ENCODE peak calls at places on chromosome 17, in six cellular contexts. X is aorta, O is Caco-2, U is heart left ventricle, L is ascending aorta, W is cardiac muscle cell. P is an unnamed sample. For H3K27me3, the result is how much of the 10 kb centered on the place peaks cover.

GRCh38 chr17:18257747-18258355 is 687 bp downstream of the FLII start:
- DNase-seq in U (peak), X (peak), W (peak), O (peak), L (peak), P (peak)

GRCh38 chr17:72253597-72253996 is 132.8 kb downstream of the SOX9 start:
- DNase-seq in O (no peak), L (no peak), W (no peak), U (no peak), X (no peak), P (no peak)

GRCh38 chr17:34151081-34151480 is 104.0 kb upstream of the CCL2 start:
- DNase-seq in W (no peak), X (no peak), L (no peak), U (no peak), O (no peak), P (no peak)

GRCh38 chr17:62966426-62967110 is 533 bp downstream of the TANC2 start:
- DNase-seq in W (peak), O (peak), X (peak), U (peak), L (no peak), P (peak)

GRCh38 chr17:33968350-33969044 is 286.6 kb upstream of the CCL2 start:
- DNase-seq in U (no peak), L (no peak), X (no peak), O (no peak), W (no peak), P (no peak)

GRCh38 chr17:17844079-17844478 is 7.3 kb upstream of the SREBF1 start:
- DNase-seq in L (no peak), X (peak), O (no peak), U (no peak), W (no peak), P (no peak)

GRCh38 chr17:72381597-72382397 is 261.0 kb downstream of the SOX9 start:
- DNase-seq in X (no peak), U (no peak), O (no peak), L (no peak), W (peak), P (no peak)

GRCh38 chr17:67602974-67603373 is 114.8 kb upstream of the NOL11 start:
- DNase-seq in L (no peak), W (peak), O (peak), U (no peak), X (no peak), P (no peak)

GRCh38 chr17:28549274-28550132 is 2.9 kb downstream of the UNC119 start:
- DNase-seq in U (no peak), L (no peak), W (no peak), O (no peak), X (no peak), P (no peak)

GRCh38 chr17:77580531-77580930 is 378.0 kb upstream of the TNRC6C start:
- DNase-seq in W (no peak), L (no peak), O (no peak), U (no peak), X (no peak), P (peak)

DNA sequence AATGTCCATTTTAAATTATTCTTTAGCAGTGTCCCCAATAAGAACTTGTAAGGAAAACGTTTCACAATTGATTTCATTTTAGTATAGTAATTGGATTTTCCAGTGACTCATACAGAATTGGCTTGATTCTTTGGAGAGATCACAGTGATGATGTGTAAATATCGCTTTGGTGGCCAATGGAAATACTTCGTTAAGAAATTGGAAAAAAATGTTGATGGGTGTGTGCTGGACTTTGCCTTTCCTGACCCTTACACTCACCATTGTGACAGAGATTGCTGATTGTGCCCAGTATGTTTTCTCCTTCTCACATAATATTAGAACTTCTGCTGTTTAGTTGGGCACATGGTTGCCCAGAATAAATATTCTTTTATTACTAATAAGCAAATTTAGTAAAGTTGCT is 7.4 kb upstream of the EFCAB13 start:
- DNase-seq in X (no peak), O (peak), U (no peak), W (no peak), L (no peak), P (no peak)
- H3K4me3 ChIP-seq in X (no peak), O (no peak), U (no peak), W (no peak), L (no peak), P (no peak)

DNA sequence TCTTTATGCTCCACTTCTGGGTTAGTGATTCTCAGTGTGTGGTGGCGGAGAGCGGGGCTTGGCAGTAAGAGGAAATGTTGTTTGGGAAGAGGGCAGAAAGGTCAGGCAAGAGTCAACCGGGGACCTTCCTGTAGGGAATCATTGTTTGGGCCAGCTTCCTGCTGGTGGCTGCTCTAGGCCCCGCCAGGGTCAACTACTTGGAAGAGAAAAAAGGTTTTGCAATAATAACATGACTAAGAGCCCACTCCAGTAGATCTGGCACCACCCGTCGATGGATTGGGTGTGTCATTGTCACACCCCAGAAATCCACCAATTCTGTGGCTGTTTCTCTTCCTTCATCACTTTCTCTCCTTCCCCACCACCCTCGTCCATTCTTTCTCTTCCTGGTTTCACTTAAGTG is 4.2 kb upstream of the KRT24 start:
- DNase-seq in O (no peak), X (peak), L (no peak), W (no peak), U (peak), P (peak)
- H3K27me3 ChIP-seq in O (under half), X (under half), L (under half), W (under half), U (under half), P (under half)

DNA sequence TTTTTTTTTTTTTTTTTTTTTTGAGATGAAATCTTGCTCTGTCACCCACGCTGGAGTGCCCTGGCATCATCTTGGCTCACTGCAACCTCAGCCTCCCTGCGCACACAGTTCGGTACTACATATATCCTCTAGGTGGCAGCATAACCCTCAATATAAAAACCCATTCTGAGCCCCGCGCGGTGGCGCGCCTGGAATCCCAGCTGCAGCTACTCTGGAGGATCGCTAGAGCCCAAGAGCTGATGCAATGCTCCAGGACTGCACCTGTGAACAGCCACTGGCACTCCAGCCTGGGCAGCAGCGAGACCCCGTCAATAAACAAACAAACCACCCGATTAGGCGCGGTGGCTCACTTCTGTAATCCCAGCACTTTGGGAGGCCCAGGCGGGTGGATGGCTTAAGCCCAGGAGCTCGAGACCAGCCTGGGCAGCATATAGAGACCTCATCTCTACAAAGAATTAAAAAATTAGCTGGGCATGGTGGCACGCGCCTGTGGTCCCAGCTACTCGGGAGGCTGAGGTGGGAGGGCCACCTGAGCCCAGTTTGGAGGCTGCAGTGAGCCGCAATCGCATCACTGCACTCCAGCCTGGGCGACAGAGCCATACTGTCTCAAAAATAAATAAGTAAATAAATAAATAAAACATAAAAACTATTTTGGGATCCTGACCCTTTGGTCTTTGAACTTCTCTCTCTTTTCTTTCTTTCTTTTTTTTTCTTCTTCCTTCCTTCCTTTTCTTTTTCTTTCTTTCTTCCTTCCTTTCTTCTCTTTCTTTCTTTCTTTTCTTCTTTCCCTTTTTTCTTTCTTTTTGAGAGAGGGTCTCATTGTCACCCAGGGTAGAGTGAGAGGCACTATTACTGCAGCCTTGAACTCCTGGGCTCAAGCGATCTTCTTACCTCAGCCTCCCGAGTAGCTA is 15.4 kb upstream of the AKAP10 start:
- DNase-seq in L (peak), O (peak), U (peak), W (peak), X (peak), P (peak)
- H3K4me3 ChIP-seq in L (peak), O (no peak), U (no peak), W (no peak), X (no peak), P (no peak)

GRCh38 chr17:8072339-8072726 is 15.2 kb downstream of the ALOX12B start:
- DNase-seq in X (peak), L (no peak), W (no peak), U (no peak), O (no peak), P (peak)
- H3K27me3 ChIP-seq in X (under half), L (under half), W (half or more), U (half or more), O (under half), P (half or more)

DNA sequence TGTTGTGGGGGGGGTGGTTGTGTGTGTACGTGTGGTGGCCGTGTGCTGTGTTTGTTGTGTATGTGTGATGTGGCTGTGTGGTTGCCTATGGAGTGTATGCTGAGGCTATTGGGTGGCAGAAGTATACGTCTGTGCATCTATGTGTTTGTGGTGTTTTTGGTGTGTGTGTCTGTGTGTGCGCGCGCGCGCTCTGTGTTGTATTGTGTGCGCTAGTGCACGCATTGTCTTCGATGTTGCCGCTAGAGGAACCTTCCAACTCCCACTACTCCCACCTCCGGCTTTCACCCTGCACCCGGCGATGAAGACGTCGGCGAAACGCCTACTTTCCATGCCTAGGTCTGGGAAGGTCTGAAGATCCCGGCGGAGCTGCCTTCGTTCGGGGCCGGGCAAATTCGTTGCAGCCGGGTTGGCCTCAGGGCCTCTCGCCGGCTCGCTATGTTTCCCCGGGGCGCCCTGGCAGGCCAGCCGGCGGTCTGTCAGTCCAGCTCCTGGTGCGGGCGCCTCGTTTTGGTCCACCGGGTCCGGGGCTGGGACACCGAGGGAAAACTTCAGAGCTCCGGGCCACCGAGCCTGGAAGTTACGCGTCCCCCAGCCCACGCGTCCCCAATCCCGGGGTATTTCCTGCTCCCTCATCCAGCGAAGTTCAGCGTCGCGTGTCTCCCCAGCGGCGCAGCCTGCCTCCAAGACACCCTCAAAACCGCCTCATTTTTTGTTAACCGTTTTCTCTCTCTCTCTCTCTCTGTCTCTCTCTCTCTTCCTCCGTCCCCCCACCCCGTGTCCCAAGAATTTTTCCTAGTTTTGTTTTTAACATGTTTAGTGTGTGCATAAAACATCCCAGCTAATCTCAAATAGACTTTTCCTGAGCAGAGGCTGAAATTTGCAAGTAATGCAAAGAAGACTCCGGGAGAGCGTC is 5.1 kb upstream of the DLX4 start:
- DNase-seq in L (no peak), X (no peak), O (no peak), U (no peak), W (peak), P (no peak)
- H3K4me3 ChIP-seq in L (peak), X (no peak), O (no peak), U (no peak), W (no peak), P (no peak)

GRCh38 chr17:49850772-49851386 is 3.0 kb upstream of the TAC4 start:
- DNase-seq in W (peak), X (peak), U (no peak), L (no peak), O (no peak), P (no peak)
- H3K27me3 ChIP-seq in W (under half), X (under half), U (under half), L (under half), O (under half), P (under half)

GRCh38 chr17:7260151-7260550 is 2.1 kb downstream of the CLDN7 start:
- DNase-seq in U (no peak), X (no peak), L (no peak), W (no peak), O (no peak), P (no peak)
- H3K4me3 ChIP-seq in U (no peak), X (no peak), L (no peak), W (no peak), O (peak), P (peak)

DNA sequence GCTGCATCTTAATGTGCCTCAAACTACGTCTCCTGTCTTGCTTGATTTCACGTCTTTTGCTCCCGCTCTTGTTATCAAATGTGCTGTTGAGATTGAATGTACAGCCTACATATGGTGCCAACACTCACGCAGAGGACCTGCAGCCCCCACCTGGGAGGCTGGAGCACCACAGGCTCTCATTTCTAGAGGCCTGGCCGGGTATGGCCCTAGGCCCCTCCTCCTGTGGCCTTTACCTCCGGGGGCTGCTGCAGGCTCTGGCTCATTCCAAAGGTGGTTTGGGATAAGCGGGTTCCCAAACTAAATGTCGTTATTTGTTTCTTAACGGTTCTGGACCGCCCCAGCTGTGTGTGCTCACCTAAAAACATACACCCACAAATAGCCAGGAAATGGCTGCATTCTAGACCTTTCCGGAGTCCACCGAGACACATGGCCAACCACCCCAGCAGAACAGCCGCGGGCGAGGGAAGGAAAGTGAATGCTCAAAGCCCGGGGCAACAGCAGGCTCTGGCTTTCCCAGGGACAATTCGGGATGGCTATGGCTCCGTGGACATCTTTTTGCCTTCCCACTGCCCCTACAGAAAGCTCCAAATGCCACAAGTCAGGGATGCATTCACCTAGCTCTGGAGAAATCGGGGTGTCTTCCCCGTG is 105.9 kb downstream of the ENGASE start:
- DNase-seq in U (no peak), W (no peak), L (no peak), O (no peak), X (no peak), P (no peak)
- H3K27me3 ChIP-seq in U (half or more), W (under half), L (under half), O (under half), X (under half), P (half or more)

GRCh38 chr17:1712271-1712670 is 2.1 kb upstream of the TLCD2 start:
- DNase-seq in U (no peak), W (no peak), X (no peak), L (no peak), O (no peak), P (no peak)
- H3K4me3 ChIP-seq in U (no peak), W (no peak), X (no peak), L (peak), O (no peak), P (no peak)

GRCh38 chr17:36657390-36657762 is 56.0 kb downstream of the MRM1 start:
- DNase-seq in X (no peak), W (no peak), O (no peak), U (no peak), L (no peak), P (no peak)
- H3K27me3 ChIP-seq in X (under half), W (under half), O (under half), U (half or more), L (under half), P (half or more)